ENCODE peak calls at places on chromosomes 6 and 20, in seven cellular contexts. One of them, this sample, is unnamed.

GRCh38 chr6:43687437-43688347 is at the start of gene MRPS18A:
- DNase-seq in aorta: peak
- DNase-seq in neural crest cell: peak
- DNase-seq in AG04450: no peak
- DNase-seq in iris pigment epithelial cell: peak
- DNase-seq in A549: peak
- DNase-seq in GM18507: peak
- DNase-seq in this sample: peak

GRCh38 chr6:26021350-26022165 is 59.0 kb downstream of the TRIM38 start:
- DNase-seq in aorta: peak
- DNase-seq in neural crest cell: peak
- DNase-seq in AG04450: peak
- DNase-seq in iris pigment epithelial cell: peak
- DNase-seq in A549: peak
- DNase-seq in GM18507: no peak
- DNase-seq in this sample: no peak

GRCh38 chr20:63444548-63444947 is 27.9 kb downstream of the KCNQ2 start:
- DNase-seq in aorta: no peak
- DNase-seq in neural crest cell: no peak
- DNase-seq in AG04450: no peak
- DNase-seq in iris pigment epithelial cell: no peak
- DNase-seq in A549: no peak
- DNase-seq in GM18507: no peak
- DNase-seq in this sample: no peak

GRCh38 chr6:137121401-137121997 is 51.9 kb downstream of the IL22RA2 start:
- DNase-seq in aorta: no peak
- DNase-seq in neural crest cell: no peak
- DNase-seq in AG04450: no peak
- DNase-seq in iris pigment epithelial cell: no peak
- DNase-seq in A549: no peak
- DNase-seq in GM18507: no peak
- DNase-seq in this sample: no peak

GRCh38 chr6:1312193-1312443 is 220 bp downstream of the FOXQ1 start:
- DNase-seq in aorta: no peak
- DNase-seq in neural crest cell: no peak
- DNase-seq in AG04450: no peak
- DNase-seq in iris pigment epithelial cell: no peak
- DNase-seq in A549: no peak
- DNase-seq in GM18507: no peak
- DNase-seq in this sample: no peak

GRCh38 chr20:31570021-31570463 is 35.0 kb upstream of the ID1 start:
- DNase-seq in aorta: no peak
- DNase-seq in neural crest cell: no peak
- DNase-seq in AG04450: no peak
- DNase-seq in iris pigment epithelial cell: no peak
- DNase-seq in A549: no peak
- DNase-seq in GM18507: no peak
- DNase-seq in this sample: no peak

GRCh38 chr20:57474816-57475215 is 50.1 kb downstream of the CTCFL start:
- DNase-seq in aorta: peak
- DNase-seq in neural crest cell: no peak
- DNase-seq in AG04450: no peak
- DNase-seq in iris pigment epithelial cell: no peak
- DNase-seq in A549: no peak
- DNase-seq in GM18507: no peak
- DNase-seq in this sample: no peak

GRCh38 chr20:58839474-58839874 is 11.2 kb downstream of the GNAS-AS1 start:
- DNase-seq in aorta: no peak
- DNase-seq in neural crest cell: peak
- DNase-seq in AG04450: no peak
- DNase-seq in iris pigment epithelial cell: peak
- DNase-seq in A549: peak
- DNase-seq in GM18507: no peak
- DNase-seq in this sample: no peak

GRCh38 chr20:2780948-2781347 is 19.5 kb downstream of the CPXM1 start:
- DNase-seq in aorta: no peak
- DNase-seq in neural crest cell: no peak
- DNase-seq in AG04450: no peak
- DNase-seq in iris pigment epithelial cell: no peak
- DNase-seq in A549: no peak
- DNase-seq in GM18507: no peak
- DNase-seq in this sample: no peak

GRCh38 chr20:57780398-57780797 is 70.6 kb upstream of the PMEPA1 start:
- DNase-seq in aorta: no peak
- DNase-seq in neural crest cell: no peak
- DNase-seq in AG04450: no peak
- DNase-seq in iris pigment epithelial cell: no peak
- DNase-seq in A549: no peak
- DNase-seq in GM18507: no peak
- DNase-seq in this sample: no peak

GRCh38 chr6:75775219-75775618 is 26.2 kb downstream of the MYO6 start:
- DNase-seq in aorta: no peak
- DNase-seq in neural crest cell: no peak
- DNase-seq in AG04450: no peak
- DNase-seq in iris pigment epithelial cell: peak
- DNase-seq in A549: no peak
- DNase-seq in GM18507: no peak
- DNase-seq in this sample: no peak

GRCh38 chr6:30591008-30591407 is 19.8 kb downstream of the ABCF1 start:
- DNase-seq in aorta: no peak
- DNase-seq in neural crest cell: no peak
- DNase-seq in AG04450: peak
- DNase-seq in iris pigment epithelial cell: peak
- DNase-seq in A549: no peak
- DNase-seq in GM18507: no peak
- DNase-seq in this sample: peak

GRCh38 chr20:43799150-43799711 is 72.4 kb upstream of the GTSF1L start:
- DNase-seq in aorta: no peak
- DNase-seq in neural crest cell: no peak
- DNase-seq in AG04450: no peak
- DNase-seq in iris pigment epithelial cell: peak
- DNase-seq in A549: no peak
- DNase-seq in GM18507: no peak
- DNase-seq in this sample: no peak

GRCh38 chr6:79047072-79047471 is 31.0 kb downstream of the PHIP start:
- DNase-seq in aorta: no peak
- DNase-seq in neural crest cell: no peak
- DNase-seq in AG04450: no peak
- DNase-seq in iris pigment epithelial cell: no peak
- DNase-seq in A549: no peak
- DNase-seq in GM18507: no peak
- DNase-seq in this sample: no peak

GRCh38 chr6:112216699-112217551 is 37.4 kb downstream of the LAMA4 start:
- DNase-seq in aorta: no peak
- DNase-seq in neural crest cell: no peak
- DNase-seq in AG04450: peak
- DNase-seq in iris pigment epithelial cell: peak
- DNase-seq in A549: no peak
- DNase-seq in GM18507: no peak
- DNase-seq in this sample: peak

GRCh38 chr6:156557269-156557885 is 219.8 kb upstream of the ARID1B start:
- DNase-seq in aorta: peak
- DNase-seq in neural crest cell: no peak
- DNase-seq in AG04450: no peak
- DNase-seq in iris pigment epithelial cell: peak
- DNase-seq in A549: no peak
- DNase-seq in GM18507: no peak
- DNase-seq in this sample: no peak

GRCh38 chr20:51059862-51060261 is 37.0 kb upstream of the KCNG1 start:
- DNase-seq in aorta: no peak
- DNase-seq in neural crest cell: no peak
- DNase-seq in AG04450: no peak
- DNase-seq in iris pigment epithelial cell: peak
- DNase-seq in A549: no peak
- DNase-seq in GM18507: no peak
- DNase-seq in this sample: no peak

GRCh38 chr6:128168244-128168643 is 267.4 kb upstream of the THEMIS start:
- DNase-seq in aorta: no peak
- DNase-seq in neural crest cell: no peak
- DNase-seq in AG04450: no peak
- DNase-seq in iris pigment epithelial cell: no peak
- DNase-seq in A549: no peak
- DNase-seq in GM18507: no peak
- DNase-seq in this sample: no peak

GRCh38 chr6:72619883-72620696 is 1.8 kb upstream of the KCNQ5 start:
- DNase-seq in aorta: peak
- DNase-seq in neural crest cell: peak
- DNase-seq in AG04450: no peak
- DNase-seq in iris pigment epithelial cell: peak
- DNase-seq in A549: no peak
- DNase-seq in GM18507: no peak
- DNase-seq in this sample: no peak

GRCh38 chr20:31484001-31484400 is 8.9 kb downstream of the REM1 start:
- DNase-seq in aorta: no peak
- DNase-seq in neural crest cell: no peak
- DNase-seq in AG04450: no peak
- DNase-seq in iris pigment epithelial cell: peak
- DNase-seq in A549: no peak
- DNase-seq in GM18507: no peak
- DNase-seq in this sample: no peak

GRCh38 chr6:32973934-32974333 is 5.5 kb downstream of the BRD2 start:
- DNase-seq in aorta: no peak
- DNase-seq in neural crest cell: no peak
- DNase-seq in AG04450: no peak
- DNase-seq in iris pigment epithelial cell: peak
- DNase-seq in A549: peak
- DNase-seq in GM18507: no peak
- DNase-seq in this sample: no peak

GRCh38 chr6:82970853-82971252 is 94.8 kb downstream of the UBE3D start:
- DNase-seq in aorta: no peak
- DNase-seq in neural crest cell: no peak
- DNase-seq in AG04450: no peak
- DNase-seq in iris pigment epithelial cell: no peak
- DNase-seq in A549: no peak
- DNase-seq in GM18507: no peak
- DNase-seq in this sample: no peak

GRCh38 chr6:117771403-117771802 is 96.1 kb downstream of the NUS1 start:
- DNase-seq in aorta: no peak
- DNase-seq in neural crest cell: no peak
- DNase-seq in AG04450: no peak
- DNase-seq in iris pigment epithelial cell: no peak
- DNase-seq in A549: no peak
- DNase-seq in GM18507: peak
- DNase-seq in this sample: no peak

GRCh38 chr6:41887355-41887754 is 7.8 kb downstream of the USP49 start:
- DNase-seq in aorta: no peak
- DNase-seq in neural crest cell: no peak
- DNase-seq in AG04450: no peak
- DNase-seq in iris pigment epithelial cell: no peak
- DNase-seq in A549: no peak
- DNase-seq in GM18507: no peak
- DNase-seq in this sample: no peak

GRCh38 chr6:83221886-83222479 is 28.8 kb downstream of the RWDD2A start:
- DNase-seq in aorta: no peak
- DNase-seq in neural crest cell: no peak
- DNase-seq in AG04450: no peak
- DNase-seq in iris pigment epithelial cell: peak
- DNase-seq in A549: no peak
- DNase-seq in GM18507: no peak
- DNase-seq in this sample: no peak

GRCh38 chr6:106309766-106310373 is 15.7 kb downstream of the ATG5 start:
- DNase-seq in aorta: no peak
- DNase-seq in neural crest cell: no peak
- DNase-seq in AG04450: no peak
- DNase-seq in iris pigment epithelial cell: no peak
- DNase-seq in A549: no peak
- DNase-seq in GM18507: no peak
- DNase-seq in this sample: peak

GRCh38 chr20:50776122-50776795 is 18.6 kb upstream of the BCAS4 start:
- DNase-seq in aorta: no peak
- DNase-seq in neural crest cell: no peak
- DNase-seq in AG04450: no peak
- DNase-seq in iris pigment epithelial cell: no peak
- DNase-seq in A549: no peak
- DNase-seq in GM18507: no peak
- DNase-seq in this sample: no peak

GRCh38 chr6:26472549-26473245 is 14.9 kb downstream of the BTN2A1 start:
- DNase-seq in aorta: no peak
- DNase-seq in neural crest cell: no peak
- DNase-seq in AG04450: no peak
- DNase-seq in iris pigment epithelial cell: no peak
- DNase-seq in A549: no peak
- DNase-seq in GM18507: no peak
- DNase-seq in this sample: no peak

GRCh38 chr6:13558718-13559117 is 15.7 kb upstream of the SIRT5 start:
- DNase-seq in aorta: no peak
- DNase-seq in neural crest cell: no peak
- DNase-seq in AG04450: no peak
- DNase-seq in iris pigment epithelial cell: no peak
- DNase-seq in A549: no peak
- DNase-seq in GM18507: no peak
- DNase-seq in this sample: no peak

GRCh38 chr20:50054626-50055511 is 58.1 kb downstream of the UBE2V1 start:
- DNase-seq in aorta: no peak
- DNase-seq in neural crest cell: peak
- DNase-seq in AG04450: no peak
- DNase-seq in iris pigment epithelial cell: peak
- DNase-seq in A549: no peak
- DNase-seq in GM18507: no peak
- DNase-seq in this sample: peak

This sample was measured in kidney epithelial cell.